ENCODE peak calls at places on chromosomes 7 and 10, in seven cellular contexts. One of them, this sample, is unnamed.

GRCh38 chr10:99854860-99855259 is 72.4 kb downstream of the ABCC2 start:
- DNase-seq in ovary: peak
- DNase-seq in GM06990: no peak
- DNase-seq in kidney epithelial cell: peak
- DNase-seq in K562: no peak
- DNase-seq in omental fat pad: no peak
- DNase-seq in uterus: no peak
- DNase-seq in this sample: no peak

GRCh38 chr7:96786261-96786997 is 76.8 kb upstream of the SEM1 start:
- DNase-seq in K562: no peak
- DNase-seq in ovary: peak
- DNase-seq in uterus: peak
- DNase-seq in GM06990: no peak
- DNase-seq in omental fat pad: no peak
- DNase-seq in kidney epithelial cell: no peak
- DNase-seq in this sample: no peak

GRCh38 chr10:51459476-51459875 is 239.9 kb downstream of the CSTF2T start:
- DNase-seq in K562: no peak
- DNase-seq in uterus: no peak
- DNase-seq in GM06990: no peak
- DNase-seq in kidney epithelial cell: no peak
- DNase-seq in omental fat pad: no peak
- DNase-seq in ovary: no peak
- DNase-seq in this sample: no peak

GRCh38 chr7:28776463-28777157 is 181.5 kb downstream of the TRIL start:
- DNase-seq in kidney epithelial cell: no peak
- DNase-seq in ovary: no peak
- DNase-seq in GM06990: no peak
- DNase-seq in omental fat pad: no peak
- DNase-seq in uterus: no peak
- DNase-seq in K562: no peak
- DNase-seq in this sample: no peak

GRCh38 chr7:24637021-24637420 is 63.8 kb downstream of the PALS2 start:
- DNase-seq in kidney epithelial cell: no peak
- DNase-seq in K562: no peak
- DNase-seq in GM06990: no peak
- DNase-seq in uterus: no peak
- DNase-seq in omental fat pad: no peak
- DNase-seq in ovary: no peak
- DNase-seq in this sample: no peak

GRCh38 chr7:131533151-131533559 is 23.3 kb downstream of the PODXL start:
- DNase-seq in kidney epithelial cell: no peak
- DNase-seq in omental fat pad: no peak
- DNase-seq in GM06990: no peak
- DNase-seq in K562: no peak
- DNase-seq in ovary: peak
- DNase-seq in uterus: no peak
- DNase-seq in this sample: no peak

GRCh38 chr10:98423691-98424120 is 8.7 kb upstream of the PYROXD2 start:
- DNase-seq in kidney epithelial cell: no peak
- DNase-seq in ovary: no peak
- DNase-seq in GM06990: no peak
- DNase-seq in K562: no peak
- DNase-seq in uterus: no peak
- DNase-seq in omental fat pad: no peak
- DNase-seq in this sample: no peak

GRCh38 chr10:87668324-87669054 is 8.8 kb downstream of the PAPSS2 start:
- DNase-seq in uterus: no peak
- DNase-seq in ovary: no peak
- DNase-seq in omental fat pad: no peak
- DNase-seq in K562: no peak
- DNase-seq in kidney epithelial cell: no peak
- DNase-seq in GM06990: no peak
- DNase-seq in this sample: no peak

GRCh38 chr10:103594326-103594725 is 100.8 kb downstream of the NEURL1 start:
- DNase-seq in GM06990: no peak
- DNase-seq in ovary: no peak
- DNase-seq in kidney epithelial cell: no peak
- DNase-seq in omental fat pad: no peak
- DNase-seq in uterus: no peak
- DNase-seq in K562: no peak
- DNase-seq in this sample: no peak

GRCh38 chr7:108875139-108875538 is 305.5 kb downstream of the DNAJB9 start:
- DNase-seq in omental fat pad: no peak
- DNase-seq in K562: peak
- DNase-seq in GM06990: no peak
- DNase-seq in kidney epithelial cell: no peak
- DNase-seq in uterus: no peak
- DNase-seq in ovary: no peak
- DNase-seq in this sample: peak

GRCh38 chr7:65978891-65979582 is 3.0 kb downstream of the GUSB start:
- DNase-seq in uterus: no peak
- DNase-seq in omental fat pad: no peak
- DNase-seq in kidney epithelial cell: no peak
- DNase-seq in K562: no peak
- DNase-seq in GM06990: no peak
- DNase-seq in ovary: no peak
- DNase-seq in this sample: no peak

GRCh38 chr10:117554371-117554770 is 11.8 kb downstream of the EMX2 start:
- DNase-seq in kidney epithelial cell: no peak
- DNase-seq in ovary: no peak
- DNase-seq in omental fat pad: no peak
- DNase-seq in uterus: no peak
- DNase-seq in GM06990: no peak
- DNase-seq in K562: no peak
- DNase-seq in this sample: no peak

GRCh38 chr7:144842377-144842851 is 6.6 kb upstream of the TPK1 start:
- DNase-seq in omental fat pad: no peak
- DNase-seq in kidney epithelial cell: no peak
- DNase-seq in uterus: no peak
- DNase-seq in GM06990: no peak
- DNase-seq in ovary: no peak
- DNase-seq in K562: no peak
- DNase-seq in this sample: peak

GRCh38 chr7:98921608-98922372 is 43.5 kb downstream of the TRRAP start:
- DNase-seq in uterus: no peak
- DNase-seq in omental fat pad: no peak
- DNase-seq in GM06990: no peak
- DNase-seq in K562: no peak
- DNase-seq in kidney epithelial cell: no peak
- DNase-seq in ovary: no peak
- DNase-seq in this sample: no peak

GRCh38 chr7:40765633-40766032 is 630.8 kb downstream of the SUGCT start:
- DNase-seq in ovary: no peak
- DNase-seq in kidney epithelial cell: no peak
- DNase-seq in K562: no peak
- DNase-seq in omental fat pad: no peak
- DNase-seq in GM06990: no peak
- DNase-seq in uterus: no peak
- DNase-seq in this sample: no peak

GRCh38 chr7:40760293-40760964 is 625.6 kb downstream of the SUGCT start:
- DNase-seq in GM06990: no peak
- DNase-seq in omental fat pad: no peak
- DNase-seq in kidney epithelial cell: peak
- DNase-seq in ovary: no peak
- DNase-seq in K562: no peak
- DNase-seq in uterus: no peak
- DNase-seq in this sample: peak

GRCh38 chr7:40761757-40762342 is 627.0 kb downstream of the SUGCT start:
- DNase-seq in ovary: no peak
- DNase-seq in uterus: no peak
- DNase-seq in kidney epithelial cell: no peak
- DNase-seq in K562: no peak
- DNase-seq in omental fat pad: no peak
- DNase-seq in GM06990: no peak
- DNase-seq in this sample: no peak

GRCh38 chr7:40760997-40761396 is 626.2 kb downstream of the SUGCT start:
- DNase-seq in kidney epithelial cell: no peak
- DNase-seq in ovary: no peak
- DNase-seq in GM06990: no peak
- DNase-seq in omental fat pad: no peak
- DNase-seq in uterus: no peak
- DNase-seq in K562: no peak
- DNase-seq in this sample: no peak

DNA sequence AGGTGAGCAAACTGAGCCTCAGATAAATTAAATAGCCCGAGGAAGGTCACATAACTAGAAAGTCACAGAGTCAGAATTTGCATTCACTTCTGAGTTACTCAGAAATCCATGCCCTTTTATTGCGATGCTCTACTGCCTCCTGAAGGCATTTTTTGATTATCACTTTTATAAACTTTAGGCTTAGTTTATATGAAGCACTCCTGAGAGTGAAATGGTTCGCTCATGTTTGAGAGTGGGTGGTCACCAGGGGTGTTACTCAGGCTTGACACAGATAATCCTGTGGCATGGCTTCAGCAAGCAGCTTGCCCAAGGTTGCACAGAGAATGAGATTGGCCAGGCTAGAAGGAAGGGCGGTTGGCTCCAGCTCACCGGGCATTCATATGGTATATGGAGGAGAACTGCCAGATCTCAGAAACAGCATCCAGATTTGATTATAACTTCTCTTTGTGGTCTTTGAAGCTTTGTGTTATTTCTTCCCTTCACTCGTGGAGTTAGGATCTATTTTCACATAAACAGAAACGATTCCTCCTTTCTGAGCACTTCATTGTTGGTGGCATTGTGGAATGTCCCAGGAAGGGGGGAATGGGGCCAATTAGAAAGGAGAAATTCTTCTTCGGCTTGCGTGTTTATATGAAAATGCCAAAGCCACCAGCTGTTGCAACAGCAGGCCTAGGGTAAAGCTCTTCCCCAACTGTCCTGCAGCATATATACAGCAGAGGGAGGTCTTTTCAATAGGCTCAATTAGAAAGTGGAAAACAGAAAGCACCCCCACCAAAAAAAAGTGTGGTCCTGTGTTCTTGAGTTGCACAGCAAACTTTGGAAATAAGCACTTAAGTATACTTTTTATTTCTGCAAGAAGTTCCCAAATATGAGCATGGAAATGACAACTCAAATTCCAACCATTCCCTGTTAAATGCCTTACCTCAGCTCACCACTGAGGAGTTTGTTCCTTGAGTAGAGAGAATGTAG is 628.8 kb downstream of the SUGCT start:
- DNase-seq in uterus: no peak
- DNase-seq in K562: no peak
- DNase-seq in omental fat pad: no peak
- DNase-seq in ovary: no peak
- DNase-seq in GM06990: no peak
- DNase-seq in kidney epithelial cell: no peak
- DNase-seq in this sample: peak
- TF ChIP-seq CTCF in uterus: no peak
- TF ChIP-seq CTCF in K562: no peak
- TF ChIP-seq CTCF in omental fat pad: no peak
- TF ChIP-seq CTCF in ovary: no peak
- TF ChIP-seq CTCF in GM06990: no peak
- TF ChIP-seq CTCF in kidney epithelial cell: no peak
- TF ChIP-seq CTCF in this sample: peak

GRCh38 chr10:119644215-119644826 is 6.9 kb upstream of the BAG3 start:
- DNase-seq in omental fat pad: no peak
- DNase-seq in ovary: no peak
- DNase-seq in GM06990: no peak
- DNase-seq in kidney epithelial cell: no peak
- DNase-seq in uterus: no peak
- DNase-seq in K562: no peak
- DNase-seq in this sample: no peak
- TF ChIP-seq CTCF in omental fat pad: no peak
- TF ChIP-seq CTCF in ovary: no peak
- TF ChIP-seq CTCF in GM06990: no peak
- TF ChIP-seq CTCF in kidney epithelial cell: no peak
- TF ChIP-seq CTCF in uterus: no peak
- TF ChIP-seq CTCF in K562: peak
- TF ChIP-seq CTCF in this sample: peak

DNA sequence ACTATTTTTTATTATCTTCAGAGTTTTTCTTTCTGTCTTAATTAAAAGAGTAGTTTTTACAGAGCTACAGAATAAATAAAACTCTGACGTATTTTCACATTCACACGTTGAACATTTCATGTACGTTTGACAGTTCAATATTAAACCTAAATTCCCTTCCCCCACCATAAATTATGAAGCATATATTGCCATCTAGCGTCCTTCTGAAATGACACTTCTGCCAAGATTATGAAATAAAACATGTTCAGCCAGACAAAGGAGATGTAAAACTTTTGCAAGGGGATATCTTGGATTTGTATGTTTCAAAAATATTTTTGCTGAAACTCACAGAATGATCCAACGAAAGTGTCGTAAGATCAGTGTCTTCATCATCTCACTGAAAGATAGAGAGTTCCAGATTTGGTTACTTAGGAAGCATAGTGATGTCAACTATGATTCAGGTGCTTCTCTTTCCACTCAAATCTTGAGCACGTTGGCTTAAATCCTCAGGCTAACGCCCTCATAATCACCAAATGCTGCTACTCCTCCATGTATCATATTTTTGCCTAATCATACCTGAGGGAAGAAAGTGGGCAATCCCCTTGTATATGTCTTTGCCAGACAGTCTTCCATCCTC is 904.3 kb downstream of the XPNPEP1 start:
- DNase-seq in ovary: no peak
- DNase-seq in uterus: no peak
- DNase-seq in omental fat pad: no peak
- DNase-seq in GM06990: no peak
- DNase-seq in kidney epithelial cell: no peak
- DNase-seq in K562: no peak
- DNase-seq in this sample: peak
- TF ChIP-seq CTCF in ovary: no peak
- TF ChIP-seq CTCF in uterus: no peak
- TF ChIP-seq CTCF in omental fat pad: no peak
- TF ChIP-seq CTCF in GM06990: peak
- TF ChIP-seq CTCF in kidney epithelial cell: no peak
- TF ChIP-seq CTCF in K562: no peak
- TF ChIP-seq CTCF in this sample: peak

DNA sequence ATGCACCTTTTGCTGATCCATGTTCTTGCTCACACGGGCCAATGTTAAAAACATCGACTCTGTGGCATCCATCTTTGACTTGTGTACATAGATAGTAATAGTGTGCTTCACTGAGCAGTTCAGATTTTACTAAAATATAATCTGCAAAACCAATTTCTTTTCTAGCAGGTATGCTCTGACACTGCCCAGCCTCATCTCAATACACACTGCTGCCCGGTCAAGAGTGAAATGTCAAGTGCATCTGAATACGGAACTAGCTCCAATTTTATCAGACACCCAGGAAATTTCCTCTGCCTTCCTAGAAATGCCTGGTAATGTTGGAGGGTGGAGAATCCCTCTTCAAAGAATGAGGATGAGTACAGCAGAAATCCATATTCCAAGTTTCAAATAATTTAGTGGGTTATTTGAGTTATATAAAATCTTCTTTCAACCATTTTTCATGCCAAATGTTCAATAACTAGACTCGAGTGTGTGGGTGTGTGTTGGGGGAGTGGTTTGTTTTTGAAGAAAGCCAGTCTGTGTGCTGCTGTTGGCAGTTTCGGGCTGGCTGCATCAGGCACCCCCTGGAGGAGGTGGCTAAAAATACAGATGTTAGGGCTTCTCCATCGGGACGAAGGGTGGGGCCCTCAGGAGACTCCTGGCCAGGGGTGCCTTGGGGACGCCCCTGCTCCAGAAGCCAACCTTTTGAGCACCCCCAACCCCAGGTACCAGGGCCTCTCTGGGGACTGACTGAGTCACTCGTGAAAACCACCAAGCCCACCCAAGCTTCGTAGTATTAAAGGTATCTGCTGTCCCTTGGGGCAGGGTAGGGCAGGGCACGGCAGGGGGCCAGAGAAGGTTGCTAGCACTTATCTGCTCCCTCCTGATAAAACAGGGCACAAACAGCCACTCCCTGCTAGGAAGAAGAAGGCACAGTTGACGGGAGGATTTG is 15.4 kb downstream of the CTBP2 start:
- DNase-seq in omental fat pad: no peak
- DNase-seq in K562: peak
- DNase-seq in GM06990: peak
- DNase-seq in ovary: no peak
- DNase-seq in uterus: no peak
- DNase-seq in kidney epithelial cell: no peak
- DNase-seq in this sample: peak
- TF ChIP-seq CTCF in omental fat pad: no peak
- TF ChIP-seq CTCF in K562: peak
- TF ChIP-seq CTCF in GM06990: peak
- TF ChIP-seq CTCF in ovary: no peak
- TF ChIP-seq CTCF in uterus: peak
- TF ChIP-seq CTCF in kidney epithelial cell: peak
- TF ChIP-seq CTCF in this sample: peak